ENCODE peak calls at places on chromosomes 7 and 10, in four cellular contexts. R, U, P and V are unnamed samples.

GRCh38 chr10:117126034-117126433 is 12.0 kb downstream of the VAX1 start:
- DNase-seq in U (no peak), P (no peak), R (no peak), V (no peak)

GRCh38 chr10:24207781-24208611 is 942 bp upstream of the KIAA1217 start:
- DNase-seq in U (peak; percentile 75), R (no peak), P (no peak), V (peak; percentile 33)

GRCh38 chr10:97771055-97771811 is 566 bp downstream of the SFRP5 start:
- DNase-seq in P (no peak), R (no peak), U (no peak), V (no peak)

GRCh38 chr7:23450518-23450917 is 19.8 kb downstream of the IGF2BP3 start:
- DNase-seq in P (no peak), U (no peak), R (no peak), V (no peak)

GRCh38 chr7:93442478-93443224 is 131.9 kb downstream of the CALCR start:
- DNase-seq in R (no peak), P (no peak), U (peak; percentile 81), V (peak; percentile 35)

GRCh38 chr10:59180689-59181270 is 4.3 kb downstream of the PHYHIPL start:
- DNase-seq in U (no peak), R (no peak), P (no peak), V (no peak)

GRCh38 chr10:49568235-49568634 is 29.3 kb upstream of the ERCC6 start:
- DNase-seq in P (no peak), U (no peak), R (no peak), V (no peak)

GRCh38 chr7:81499262-81500116 is 270.4 kb downstream of the HGF start:
- DNase-seq in P (no peak), R (no peak), U (peak; percentile 87), V (no peak)

GRCh38 chr10:129161184-129161583 is 305.9 kb upstream of the MGMT start:
- DNase-seq in U (peak; percentile 1), R (no peak), P (no peak), V (no peak)

GRCh38 chr7:46932656-46933424 is 649.1 kb downstream of the TNS3 start:
- DNase-seq in P (peak; percentile 61), R (no peak), U (no peak), V (peak; percentile 42)

GRCh38 chr10:45000138-45000763 is 472 bp upstream of the ZNF22 start:
- DNase-seq in U (peak; percentile 55), P (peak; percentile 86), R (no peak), V (peak; percentile 54)

GRCh38 chr7:12685550-12685949 is 1.9 kb upstream of the ARL4A start:
- DNase-seq in P (peak; percentile 25), U (peak; percentile 21), R (no peak), V (no peak)

GRCh38 chr10:113131611-113132330 is 181.7 kb downstream of the TCF7L2 start:
- DNase-seq in U (peak; percentile 58), R (no peak), P (peak; percentile 34), V (no peak)

DNA sequence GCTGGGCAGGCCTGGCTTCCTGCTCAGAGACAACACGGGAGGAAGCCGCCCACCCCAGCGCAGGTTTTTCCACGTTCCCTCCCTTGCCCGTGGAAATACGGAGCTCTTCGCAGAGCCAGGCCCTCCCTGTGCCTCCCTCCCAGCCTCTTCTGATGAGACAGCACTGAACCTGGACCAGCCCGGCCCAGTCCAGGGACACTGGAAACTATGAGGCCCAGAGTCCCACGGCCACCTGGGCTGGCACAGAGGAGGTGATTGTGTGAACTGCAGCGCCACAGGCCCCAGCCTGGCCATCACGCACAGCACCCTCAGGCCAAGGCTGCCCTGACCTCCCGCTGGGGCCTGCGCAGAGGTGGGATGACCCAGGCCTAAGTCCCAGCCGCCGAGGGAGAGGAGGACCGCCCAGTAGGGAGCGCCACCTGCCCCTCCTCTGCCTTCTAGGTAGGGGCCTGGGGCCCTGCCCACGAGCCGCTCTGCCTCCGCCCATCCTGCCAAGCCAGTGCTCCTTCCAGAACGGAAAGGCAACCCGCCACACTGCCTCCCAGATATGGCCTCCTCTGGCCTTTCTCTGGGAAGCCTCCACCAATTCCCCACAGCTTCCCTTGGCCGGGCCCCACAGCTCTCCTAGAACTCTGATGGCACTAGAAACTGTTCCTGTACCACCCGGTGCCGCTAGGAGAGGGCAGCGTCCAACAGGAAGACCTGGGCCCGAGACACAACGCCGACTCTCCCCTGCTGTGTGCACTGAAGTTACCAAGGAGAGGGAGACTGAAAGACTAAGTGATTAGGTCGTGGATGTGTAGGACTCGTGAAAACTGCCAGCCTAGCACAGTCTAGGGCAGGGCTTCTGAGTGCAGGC is 57.2 kb downstream of the PROSER2 start:
- DNase-seq in U (no peak), R (no peak), P (no peak), V (no peak)
- H3K4me1 ChIP-seq in U (peaks cover 14% of the 10 kb centered on the region), R (peaks cover 6% of the 10 kb centered on the region), P (no peaks in the 10 kb centered on the region), V (no peaks in the 10 kb centered on the region)

GRCh38 chr10:103818765-103819374 is 36.5 kb downstream of the SH3PXD2A start:
- DNase-seq in R (no peak), P (no peak), U (no peak), V (no peak)
- H3K4me1 ChIP-seq in R (no peaks in the 10 kb centered on the region), P (no peaks in the 10 kb centered on the region), U (peaks cover 58% of the 10 kb centered on the region), V (peaks cover 18% of the 10 kb centered on the region)

GRCh38 chr10:125061557-125062243 is 98.7 kb downstream of the CTBP2 start:
- DNase-seq in U (no peak), R (no peak), P (no peak), V (no peak)
- H3K4me1 ChIP-seq in U (peaks cover 14% of the 10 kb centered on the region), R (peaks cover 11% of the 10 kb centered on the region), P (peaks cover 44% of the 10 kb centered on the region), V (peaks cover 57% of the 10 kb centered on the region)

DNA sequence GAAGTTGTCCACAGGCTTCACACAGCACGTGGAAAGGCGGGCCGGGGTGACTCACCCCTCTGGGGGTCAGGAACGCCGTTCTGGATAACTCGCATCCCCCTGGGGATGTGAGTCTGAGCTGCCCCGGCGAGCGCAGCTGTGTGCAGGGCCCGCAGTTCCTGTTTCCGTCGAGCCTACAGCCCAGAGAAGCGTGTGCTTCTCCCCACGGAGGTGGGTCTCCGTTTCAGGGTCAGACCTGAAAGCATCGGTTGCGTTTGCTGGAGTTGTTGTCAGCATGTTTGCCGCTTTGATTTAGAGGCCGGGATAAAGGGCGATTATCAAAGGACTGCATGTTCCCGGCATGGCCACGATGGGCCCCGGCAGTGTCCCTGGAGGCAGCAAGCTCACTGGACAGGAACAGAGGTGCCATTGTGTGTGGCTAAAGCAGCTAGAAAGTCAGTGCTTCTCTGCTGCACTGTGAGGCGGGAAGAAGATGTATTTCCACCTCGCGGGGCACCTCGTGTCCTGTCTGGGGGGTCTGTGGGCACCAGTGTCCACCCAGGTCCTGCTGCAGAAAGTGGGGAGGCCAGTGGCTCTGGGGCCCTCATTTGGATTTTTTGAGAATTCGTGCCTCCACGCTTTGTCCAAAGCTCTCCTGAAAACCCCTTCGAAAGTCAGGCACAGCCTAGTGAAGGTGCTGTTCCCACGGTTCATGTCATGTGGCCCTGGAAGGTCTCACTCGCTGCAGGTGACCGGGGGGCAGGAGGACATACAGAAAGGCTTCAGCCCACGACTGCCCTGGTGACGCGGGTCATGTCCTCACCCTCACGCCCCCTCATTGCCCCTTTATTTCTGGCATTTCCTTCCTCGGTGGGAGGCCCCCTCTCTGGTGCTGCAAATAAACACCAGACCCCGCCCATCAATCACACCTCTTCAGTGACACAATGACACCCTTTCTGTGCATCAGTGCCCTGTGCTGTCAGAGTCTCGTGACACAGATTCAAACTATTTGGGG is 27.4 kb upstream of the GDI2 start:
- DNase-seq in R (no peak), U (peak; percentile 84), P (no peak), V (no peak)
- H3K4me1 ChIP-seq in R (no peaks in the 10 kb centered on the region), U (peaks cover 7% of the 10 kb centered on the region), P (no peaks in the 10 kb centered on the region), V (peaks cover 2% of the 10 kb centered on the region)

GRCh38 chr7:127816354-127817190 is 164.6 kb downstream of the SND1 start:
- DNase-seq in U (no peak), R (no peak), P (no peak), V (peak; percentile 49)

GRCh38 chr7:127819975-127820778 is 168.2 kb downstream of the SND1 start:
- DNase-seq in P (no peak), U (no peak), R (no peak), V (no peak)

GRCh38 chr7:127813991-127814556 is 162.1 kb downstream of the SND1 start:
- DNase-seq in U (no peak), P (no peak), R (no peak), V (no peak)

GRCh38 chr7:127815631-127816145 is 163.7 kb downstream of the SND1 start:
- DNase-seq in P (no peak), R (no peak), U (peak; percentile 33), V (no peak)

DNA sequence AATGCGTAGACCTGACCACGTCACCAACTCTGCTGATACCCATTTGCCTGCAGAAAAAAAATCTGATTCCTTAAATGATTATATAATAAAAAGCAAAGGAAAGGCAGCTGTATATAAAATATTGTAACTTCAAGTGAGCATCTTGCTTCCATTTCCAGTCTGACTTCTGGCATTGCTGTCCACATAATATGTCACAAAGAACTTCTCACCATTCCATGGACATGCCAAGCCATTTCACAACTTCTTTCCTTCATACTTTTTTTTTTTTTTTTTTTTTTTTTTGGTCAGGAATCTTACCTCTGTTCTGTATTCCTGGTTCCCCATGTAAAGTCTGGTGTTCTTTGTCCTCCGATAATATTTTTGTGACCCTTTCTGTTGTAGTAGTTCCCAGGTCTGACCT is 165.5 kb downstream of the SND1 start:
- DNase-seq in P (no peak), R (no peak), U (no peak), V (no peak)
- H3K4me1 ChIP-seq in P (peaks cover 4% of the 10 kb centered on the region), R (peaks cover 5% of the 10 kb centered on the region), U (peaks cover 6% of the 10 kb centered on the region), V (no peaks in the 10 kb centered on the region)

GRCh38 chr7:4744391-4745264 is 30.8 kb upstream of the AP5Z1 start:
- DNase-seq in U (peak; percentile 98), R (peak; percentile 69), P (peak; percentile 99), V (peak; percentile 100)
- H3K4me1 ChIP-seq in U (peaks cover 16% of the 10 kb centered on the region), R (peaks cover 45% of the 10 kb centered on the region), P (peaks cover 12% of the 10 kb centered on the region), V (peaks cover 6% of the 10 kb centered on the region)

DNA sequence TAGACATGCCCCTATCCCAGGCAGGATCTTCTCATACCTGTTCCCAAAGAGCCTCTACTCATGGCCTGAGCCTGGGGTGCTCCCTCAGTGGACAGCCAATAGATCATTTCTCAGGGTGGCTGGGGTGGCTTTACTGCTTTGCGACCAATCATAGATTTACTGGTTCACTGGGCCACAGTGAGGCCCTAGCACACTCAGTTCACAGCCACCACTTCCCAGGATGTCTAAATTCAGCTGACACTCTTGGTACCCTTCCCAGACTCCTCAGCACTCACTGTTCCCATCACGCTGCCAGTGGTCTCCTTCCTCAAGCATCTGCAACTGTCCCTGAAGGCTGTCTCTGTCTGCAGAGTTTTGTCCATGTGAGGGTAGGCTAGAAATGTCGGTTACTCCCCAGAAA is 50.6 kb downstream of the ARHGAP22 start:
- DNase-seq in U (no peak), P (no peak), R (no peak), V (no peak)
- H3K4me1 ChIP-seq in U (no peaks in the 10 kb centered on the region), P (no peaks in the 10 kb centered on the region), R (no peaks in the 10 kb centered on the region), V (no peaks in the 10 kb centered on the region)

DNA sequence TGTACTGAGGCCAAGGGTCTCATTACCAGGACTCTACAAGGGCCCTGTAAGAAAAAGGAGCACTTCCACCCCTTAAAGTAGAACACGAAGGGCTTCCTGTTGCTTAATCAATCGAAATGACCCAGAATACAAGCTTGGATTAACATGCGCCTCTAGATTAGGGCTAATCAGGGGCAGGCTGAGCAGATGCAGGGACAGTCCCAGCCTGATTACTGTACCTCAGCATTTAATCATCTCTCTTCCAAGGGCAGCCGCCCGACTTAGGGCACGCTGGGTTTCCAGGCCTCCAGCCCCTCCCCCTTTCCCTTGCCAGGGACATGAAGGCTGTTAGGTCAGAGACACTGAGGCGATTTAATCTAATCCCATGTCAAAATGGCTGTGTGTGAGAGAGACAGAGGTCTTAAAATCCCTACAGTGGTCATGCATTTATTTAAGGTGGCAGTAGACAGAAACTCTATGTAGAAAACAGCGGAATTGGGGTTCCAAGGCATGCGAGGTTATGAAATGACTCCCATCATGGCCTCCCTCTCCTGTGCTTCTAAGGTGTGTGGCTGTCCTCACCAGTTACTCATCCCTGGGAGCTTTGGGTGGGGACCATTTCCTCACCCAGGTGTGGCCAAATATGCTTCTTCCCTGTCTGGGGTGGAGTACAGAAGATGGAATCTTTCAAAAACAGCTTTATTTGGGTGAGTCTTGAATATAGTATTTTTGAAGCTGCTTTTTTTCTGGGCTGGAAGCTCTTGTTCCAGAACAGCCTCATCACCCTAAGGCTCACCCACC is 138.8 kb downstream of the NRF1 start:
- DNase-seq in R (no peak), P (no peak), U (no peak), V (no peak)
- H3K4me1 ChIP-seq in R (no peaks in the 10 kb centered on the region), P (no peaks in the 10 kb centered on the region), U (peaks cover 32% of the 10 kb centered on the region), V (no peaks in the 10 kb centered on the region)

GRCh38 chr10:86659721-86660438 is 5.5 kb downstream of the OPN4 start:
- DNase-seq in P (peak; percentile 6), U (no peak), R (no peak), V (no peak)
- H3K4me1 ChIP-seq in P (no peaks in the 10 kb centered on the region), U (peaks cover 12% of the 10 kb centered on the region), R (no peaks in the 10 kb centered on the region), V (no peaks in the 10 kb centered on the region)